ENCODE peak calls at places on chromosome 16, in five cellular contexts. I is non-pigmented ciliary epithelial cell, M is HS-27A, C is pons, J is Karpas-422. N is an unnamed sample.

GRCh38 chr16:70715113-70715711 is 29.4 kb upstream of the MTSS2 start:
- DNase-seq in C (no peak), I (no peak), J (no peak), M (peak; percentile 99), N (peak; percentile 64)

GRCh38 chr16:20868890-20869289 is 31.3 kb downstream of the DCUN1D3 start:
- DNase-seq in M (no peak), J (no peak), C (peak; percentile 82), I (no peak), N (peak; percentile 83)

GRCh38 chr16:78988361-78988992 is 612.1 kb downstream of the MAF start:
- DNase-seq in I (no peak), J (no peak), M (no peak), C (no peak), N (no peak)

GRCh38 chr16:30183961-30184429 is 593 bp downstream of the CORO1A start:
- DNase-seq in I (no peak), C (no peak), M (no peak), J (peak; percentile 96), N (no peak)

GRCh38 chr16:78421244-78421661 is 321.8 kb downstream of the WWOX start:
- DNase-seq in M (no peak), J (peak; percentile 17), C (no peak), I (no peak), N (no peak)

GRCh38 chr16:27088216-27088615 is 21.5 kb downstream of the C16orf82 start:
- DNase-seq in M (no peak), C (no peak), I (no peak), J (no peak), N (no peak)

GRCh38 chr16:57747996-57748395 is 12.4 kb downstream of the KATNB1 start:
- DNase-seq in J (no peak), C (no peak), I (no peak), M (no peak), N (no peak)

GRCh38 chr16:28192811-28193529 is 18.8 kb downstream of the XPO6 start:
- DNase-seq in C (no peak), J (peak; percentile 77), I (no peak), M (no peak), N (no peak)

GRCh38 chr16:73183678-73184092 is 135.8 kb upstream of the ZFHX3 start:
- DNase-seq in I (no peak), C (no peak), M (no peak), J (no peak), N (no peak)

GRCh38 chr16:57920891-57921240 is 50.1 kb downstream of the CNGB1 start:
- DNase-seq in C (no peak), J (no peak), M (no peak), I (no peak), N (no peak)

GRCh38 chr16:89320717-89321501 is 103.4 kb downstream of the ZNF778 start:
- DNase-seq in C (no peak), J (no peak), I (no peak), M (no peak), N (no peak)

GRCh38 chr16:11685844-11686618 is 17.8 kb downstream of the SNN start:
- DNase-seq in J (no peak), C (no peak), I (no peak), M (no peak), N (no peak)

GRCh38 chr16:85728879-85729278 is 22.0 kb downstream of the C16orf74 start:
- DNase-seq in J (peak; percentile 69), M (no peak), I (no peak), C (no peak), N (no peak)

GRCh38 chr16:10333321-10334032 is 52.4 kb upstream of the ATF7IP2 start:
- DNase-seq in J (no peak), C (no peak), I (no peak), M (no peak), N (no peak)

GRCh38 chr16:58116046-58116445 is 13.1 kb downstream of the CFAP20 start:
- DNase-seq in C (no peak), I (no peak), M (no peak), J (no peak), N (no peak)

GRCh38 chr16:50282010-50282538 is 15.7 kb downstream of the ADCY7 start:
- DNase-seq in J (peak; percentile 95), C (peak; percentile 83), I (no peak), M (no peak), N (peak; percentile 36)

GRCh38 chr16:56353054-56353921 is 72.1 kb downstream of the AMFR start:
- DNase-seq in C (no peak), I (no peak), J (no peak), M (no peak), N (no peak)

GRCh38 chr16:3101841-3102470 is 2.9 kb upstream of the ZSCAN10 start:
- DNase-seq in C (no peak), J (no peak), I (no peak), M (no peak), N (no peak)

N was measured in midbrain.